ENCODE peak calls at places on chromosomes 4 and X, in four cellular contexts. H, X, D and L are unnamed samples.

GRCh38 chr4:173461170-173461569 is 62.3 kb upstream of the SCRG1 start:
- DNase-seq in H (no peak), X (no peak), D (no peak), L (no peak)

GRCh38 chr4:102843273-102843672 is 15.9 kb upstream of the UBE2D3 start:
- DNase-seq in H (no peak), X (no peak), D (no peak), L (no peak)

GRCh38 chrX:124328765-124329164 is 3.7 kb upstream of the TEX13D start:
- DNase-seq in H (no peak), X (no peak), D (no peak), L (no peak)

GRCh38 chr4:73698217-73698616 is 42.2 kb upstream of the CXCL8 start:
- DNase-seq in H (no peak), X (no peak), D (no peak), L (no peak)

GRCh38 chrX:13550346-13550745 is 19.1 kb upstream of the EGFL6 start:
- DNase-seq in H (no peak), X (no peak), D (no peak), L (no peak)

GRCh38 chr4:4994312-4995097 is 24.8 kb downstream of the CYTL1 start:
- DNase-seq in H (no peak), X (no peak), D (no peak), L (no peak)

GRCh38 chr4:107930821-107931774 is at the start of gene CYP2U1:
- DNase-seq in H (peak), X (peak), D (no peak), L (peak)

GRCh38 chr4:109648997-109649575 is 54.2 kb downstream of the CASP6 start:
- DNase-seq in H (no peak), X (no peak), D (no peak), L (no peak)

GRCh38 chrX:13851996-13852695 is 35.3 kb upstream of the GPM6B start:
- DNase-seq in H (no peak), X (no peak), D (no peak), L (no peak)

GRCh38 chr4:122777846-122778501 is 45.5 kb downstream of the BBS12 start:
- DNase-seq in H (no peak), X (no peak), D (no peak), L (no peak)

GRCh38 chr4:122775039-122775438 is 42.5 kb downstream of the BBS12 start:
- DNase-seq in H (no peak), X (peak), D (no peak), L (no peak)

GRCh38 chr4:122776916-122777315 is 44.4 kb downstream of the BBS12 start:
- DNase-seq in H (no peak), X (no peak), D (no peak), L (no peak)

GRCh38 chr4:122773021-122773420 is 40.5 kb downstream of the BBS12 start:
- DNase-seq in H (no peak), X (no peak), D (no peak), L (no peak)

GRCh38 chr4:122775987-122776836 is 43.7 kb downstream of the BBS12 start:
- DNase-seq in H (no peak), X (peak), D (no peak), L (no peak)
- TF ChIP-seq MAX in H (no peak), X (peak), D (no peak), L (no peak)

GRCh38 chr4:140212646-140213045 is 58.7 kb upstream of the MAML3 start:
- DNase-seq in H (no peak), X (no peak), D (no peak), L (no peak)
- TF ChIP-seq BHLHE40 in H (no peak), X (no peak), D (no peak), L (no peak)

GRCh38 chrX:34332336-34332735 is 200.2 kb upstream of the FAM47A start:
- DNase-seq in H (no peak), X (no peak), D (no peak), L (no peak)
- TF ChIP-seq MAX in H (no peak), X (no peak), D (no peak), L (no peak)

GRCh38 chr4:156961241-156962068 is 10.1 kb downstream of the PDGFC start:
- DNase-seq in H (no peak), X (no peak), D (no peak), L (no peak)
- TF ChIP-seq BHLHE40 in H (no peak), X (no peak), D (no peak), L (no peak)

GRCh38 chr4:53371843-53372521 is 5.5 kb upstream of the FIP1L1 start:
- DNase-seq in H (no peak), X (no peak), D (no peak), L (no peak)
- TF ChIP-seq MAX in H (no peak), X (no peak), D (no peak), L (no peak)

DNA sequence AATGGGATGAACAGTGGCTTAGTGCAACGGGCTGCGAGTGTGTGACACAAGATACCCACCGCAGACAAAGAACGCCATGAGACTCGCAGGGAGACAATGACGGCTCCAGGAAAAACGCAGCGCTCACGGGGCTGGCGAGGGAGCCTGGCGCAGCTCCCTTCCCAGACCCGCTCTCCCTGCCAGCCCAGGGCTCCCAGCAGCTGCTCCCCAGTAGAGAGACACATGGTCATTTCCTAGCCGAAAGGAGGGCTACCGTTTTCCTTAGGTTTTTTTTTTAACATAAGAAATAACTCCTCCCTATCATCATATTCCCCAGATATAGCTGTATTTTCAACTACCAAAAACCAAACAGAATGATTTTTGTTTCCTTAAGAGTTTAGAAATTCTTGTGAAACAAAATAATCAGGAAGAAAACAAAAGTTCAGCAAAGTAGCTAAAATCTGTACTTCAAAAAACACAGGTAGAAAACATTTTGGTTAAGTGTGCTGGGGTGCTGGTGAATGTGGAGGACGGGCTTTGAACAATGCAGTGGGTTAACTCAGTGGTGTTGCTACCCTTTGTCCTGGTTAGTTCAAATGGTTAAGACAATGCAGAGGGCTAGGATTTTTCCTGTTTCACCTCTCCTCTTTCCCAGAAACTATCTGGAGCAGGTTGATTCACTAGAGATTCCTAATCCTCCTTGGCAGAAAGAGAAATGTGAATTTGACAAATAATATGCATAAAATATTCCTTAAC is 149.2 kb downstream of the MAML3 start:
- DNase-seq in H (no peak), X (no peak), D (no peak), L (no peak)
- TF ChIP-seq BHLHE40 in H (no peak), X (no peak), D (no peak), L (no peak)

GRCh38 chr4:70138751-70139150 is 15.3 kb upstream of the PRR27 start:
- DNase-seq in H (no peak), X (no peak), D (no peak), L (peak)
- TF ChIP-seq MAX in H (no peak), X (no peak), D (no peak), L (no peak)

GRCh38 chrX:17613979-17614572 is 123.2 kb upstream of the SCML1 start:
- DNase-seq in H (no peak), X (no peak), D (no peak), L (peak)
- TF ChIP-seq BHLHE40 in H (no peak), X (no peak), D (no peak), L (no peak)